ENCODE peak calls at places on chromosome 1, in ten cellular contexts. L, E, N, A, X, I, Q, M, U and B are unnamed samples.

GRCh38 chr1:183273300-183273699 is 87.2 kb downstream of the LAMC2 start:
- DNase-seq in X (no peak), M (no peak), N (no peak), E (no peak), I (no peak), L (no peak), U (no peak), Q (no peak), A (no peak), B (no peak)

GRCh38 chr1:165169028-165169427 is 187.5 kb downstream of the LMX1A start:
- DNase-seq in N (no peak), M (no peak), I (no peak), A (no peak), L (no peak), E (no peak), X (no peak), U (no peak), Q (no peak), B (no peak)

GRCh38 chr1:9652379-9653194 is 1.1 kb downstream of the PIK3CD start:
- DNase-seq in I (no peak), U (peak), X (no peak), N (no peak), E (no peak), M (no peak), Q (peak), A (no peak), L (peak), B (no peak)

GRCh38 chr1:156476501-156477298 is 23.9 kb downstream of the MEF2D start:
- DNase-seq in I (peak), E (no peak), N (no peak), M (peak), L (no peak), Q (peak), X (peak), U (no peak), A (no peak), B (peak)

GRCh38 chr1:39886757-39887231 is 3.5 kb upstream of the TRIT1 start:
- DNase-seq in N (no peak), Q (no peak), M (no peak), E (no peak), A (no peak), U (no peak), L (no peak), X (no peak), I (no peak), B (no peak)

GRCh38 chr1:176670853-176671252 is 207.9 kb downstream of the PAPPA2 start:
- DNase-seq in I (no peak), A (no peak), E (no peak), Q (no peak), X (no peak), U (no peak), L (no peak), N (no peak), M (no peak), B (no peak)

GRCh38 chr1:66210653-66211052 is 323.3 kb upstream of the SGIP1 start:
- DNase-seq in I (no peak), X (no peak), E (no peak), L (no peak), N (no peak), Q (no peak), U (no peak), A (no peak), M (no peak), B (no peak)

GRCh38 chr1:116910379-116911165 is 856 bp downstream of the PTGFRN start:
- DNase-seq in Q (peak), E (no peak), M (peak), L (peak), A (peak), U (peak), I (peak), X (peak), N (peak), B (no peak)

GRCh38 chr1:92858564-92859399 is 26.9 kb downstream of the RPL5 start:
- DNase-seq in E (peak), X (peak), M (peak), Q (peak), N (peak), U (no peak), I (peak), L (no peak), A (peak), B (peak)

GRCh38 chr1:180231506-180232420 is 1.7 kb downstream of the LHX4 start:
- DNase-seq in Q (peak), E (peak), A (no peak), L (peak), M (peak), I (peak), X (no peak), U (no peak), N (no peak), B (peak)

GRCh38 chr1:156806512-156807440 is 9.9 kb downstream of the SH2D2A start:
- DNase-seq in L (no peak), Q (no peak), M (peak), N (no peak), U (no peak), X (no peak), E (no peak), A (no peak), I (no peak), B (no peak)

GRCh38 chr1:157960773-157961172 is 32.7 kb upstream of the KIRREL1 start:
- DNase-seq in Q (no peak), X (no peak), I (no peak), A (no peak), L (no peak), U (no peak), E (no peak), M (no peak), N (no peak), B (no peak)

GRCh38 chr1:181655756-181656155 is 172.4 kb downstream of the CACNA1E start:
- DNase-seq in I (no peak), L (no peak), X (no peak), U (no peak), N (no peak), A (no peak), M (no peak), Q (no peak), E (no peak), B (no peak)

GRCh38 chr1:233647083-233647482 is 33.2 kb downstream of the KCNK1 start:
- DNase-seq in N (no peak), I (no peak), M (no peak), Q (no peak), A (no peak), E (no peak), X (no peak), L (no peak), U (no peak), B (no peak)

GRCh38 chr1:154819628-154820590 is 50.2 kb downstream of the KCNN3 start:
- DNase-seq in E (peak), I (no peak), L (no peak), X (no peak), N (no peak), Q (peak), U (no peak), M (no peak), A (no peak), B (peak)

GRCh38 chr1:230610589-230610988 is 31.7 kb upstream of the COG2 start:
- DNase-seq in A (no peak), L (no peak), X (no peak), N (no peak), M (no peak), E (no peak), Q (no peak), I (no peak), U (no peak), B (no peak)

GRCh38 chr1:33393991-33394390 is 36.9 kb downstream of the PHC2 start:
- DNase-seq in E (no peak), X (no peak), U (no peak), L (no peak), N (no peak), I (no peak), Q (no peak), M (no peak), A (no peak), B (no peak)

GRCh38 chr1:200301152-200301551 is 108.7 kb downstream of the ZNF281 start:
- DNase-seq in M (no peak), A (no peak), E (no peak), I (no peak), L (no peak), X (no peak), N (no peak), Q (no peak), U (no peak), B (no peak)

GRCh38 chr1:200299571-200299970 is 110.3 kb downstream of the ZNF281 start:
- DNase-seq in X (no peak), N (no peak), L (no peak), A (no peak), M (no peak), I (no peak), E (no peak), Q (no peak), U (no peak), B (no peak)

GRCh38 chr1:200302893-200303250 is 107.0 kb downstream of the ZNF281 start:
- DNase-seq in Q (no peak), I (no peak), M (peak), L (peak), N (no peak), X (no peak), A (no peak), U (peak), E (no peak), B (no peak)

GRCh38 chr1:200304146-200304545 is 105.7 kb downstream of the ZNF281 start:
- DNase-seq in M (no peak), I (no peak), X (no peak), L (no peak), Q (no peak), N (no peak), A (no peak), U (no peak), E (no peak), B (no peak)

GRCh38 chr1:200302192-200302892 is 107.5 kb downstream of the ZNF281 start:
- DNase-seq in X (no peak), Q (no peak), A (no peak), M (peak), U (peak), E (no peak), L (peak), I (no peak), N (peak), B (peak)
- TF ChIP-seq POLR2A in X (no peak), Q (no peak), A (no peak), M (no peak), U (no peak), E (no peak), L (no peak), I (no peak), N (no peak), B (no peak)

GRCh38 chr1:241817956-241818612 is 29.9 kb upstream of the EXO1 start:
- DNase-seq in Q (no peak), E (no peak), M (no peak), L (no peak), A (no peak), I (no peak), X (no peak), U (no peak), N (no peak), B (no peak)
- TF ChIP-seq POLR2A in Q (no peak), E (no peak), M (no peak), L (no peak), A (no peak), I (no peak), X (no peak), U (no peak), N (no peak), B (no peak)

DNA sequence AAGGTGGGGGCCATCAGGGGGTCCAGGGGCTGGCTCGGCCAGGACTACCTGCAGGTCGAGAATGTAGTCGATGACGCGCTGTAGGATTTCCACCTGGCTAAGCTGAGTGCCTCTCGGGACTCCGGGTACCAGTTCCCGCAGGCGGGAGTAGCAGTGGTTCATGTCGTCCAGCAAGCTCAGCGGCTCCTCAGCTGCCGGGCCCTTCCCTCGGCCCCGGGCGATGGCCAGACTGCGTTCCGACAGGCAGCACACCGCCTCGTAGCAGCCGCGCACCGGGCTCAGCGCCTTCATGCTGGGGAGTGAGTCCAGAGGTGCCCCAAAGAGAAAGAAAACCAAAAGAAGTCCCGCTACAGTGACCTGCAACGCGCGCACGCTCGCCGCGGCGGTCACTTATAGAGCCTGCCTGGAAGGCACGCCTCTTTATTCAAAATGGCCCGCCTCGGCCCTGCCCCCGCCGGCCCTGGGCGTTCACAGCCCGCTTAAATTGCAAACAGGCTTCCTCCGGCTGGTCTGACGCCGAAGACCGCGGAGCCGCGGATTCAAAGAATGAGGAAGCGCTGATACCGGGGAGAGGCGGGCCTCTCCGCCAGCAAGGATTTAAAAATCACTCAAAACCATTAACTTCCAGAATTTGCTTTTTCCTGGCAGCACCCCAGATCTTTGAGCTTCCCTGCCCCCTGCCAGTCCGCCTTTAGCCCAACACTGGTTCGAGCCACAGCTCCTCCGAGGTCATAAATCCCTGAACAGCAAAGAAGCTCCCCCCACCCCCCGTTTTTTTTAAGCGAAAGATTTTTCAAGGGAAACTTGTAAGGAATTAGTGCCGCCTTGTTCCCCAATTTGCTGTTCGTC is at the start of gene ID3:
- DNase-seq in X (peak), M (peak), Q (peak), E (peak), L (peak), N (peak), I (peak), A (peak), U (peak), B (no peak)
- TF ChIP-seq POLR2A in X (peak), M (peak), Q (peak), E (peak), L (peak), N (peak), I (peak), A (peak), U (peak), B (peak)

GRCh38 chr1:169103443-169103842 is 3.0 kb upstream of the ATP1B1 start:
- DNase-seq in N (no peak), M (no peak), I (no peak), L (peak), Q (no peak), E (no peak), U (no peak), X (no peak), A (no peak), B (no peak)
- TF ChIP-seq POLR2A in N (no peak), M (no peak), I (no peak), L (no peak), Q (no peak), E (no peak), U (no peak), X (no peak), A (no peak), B (no peak)

DNA sequence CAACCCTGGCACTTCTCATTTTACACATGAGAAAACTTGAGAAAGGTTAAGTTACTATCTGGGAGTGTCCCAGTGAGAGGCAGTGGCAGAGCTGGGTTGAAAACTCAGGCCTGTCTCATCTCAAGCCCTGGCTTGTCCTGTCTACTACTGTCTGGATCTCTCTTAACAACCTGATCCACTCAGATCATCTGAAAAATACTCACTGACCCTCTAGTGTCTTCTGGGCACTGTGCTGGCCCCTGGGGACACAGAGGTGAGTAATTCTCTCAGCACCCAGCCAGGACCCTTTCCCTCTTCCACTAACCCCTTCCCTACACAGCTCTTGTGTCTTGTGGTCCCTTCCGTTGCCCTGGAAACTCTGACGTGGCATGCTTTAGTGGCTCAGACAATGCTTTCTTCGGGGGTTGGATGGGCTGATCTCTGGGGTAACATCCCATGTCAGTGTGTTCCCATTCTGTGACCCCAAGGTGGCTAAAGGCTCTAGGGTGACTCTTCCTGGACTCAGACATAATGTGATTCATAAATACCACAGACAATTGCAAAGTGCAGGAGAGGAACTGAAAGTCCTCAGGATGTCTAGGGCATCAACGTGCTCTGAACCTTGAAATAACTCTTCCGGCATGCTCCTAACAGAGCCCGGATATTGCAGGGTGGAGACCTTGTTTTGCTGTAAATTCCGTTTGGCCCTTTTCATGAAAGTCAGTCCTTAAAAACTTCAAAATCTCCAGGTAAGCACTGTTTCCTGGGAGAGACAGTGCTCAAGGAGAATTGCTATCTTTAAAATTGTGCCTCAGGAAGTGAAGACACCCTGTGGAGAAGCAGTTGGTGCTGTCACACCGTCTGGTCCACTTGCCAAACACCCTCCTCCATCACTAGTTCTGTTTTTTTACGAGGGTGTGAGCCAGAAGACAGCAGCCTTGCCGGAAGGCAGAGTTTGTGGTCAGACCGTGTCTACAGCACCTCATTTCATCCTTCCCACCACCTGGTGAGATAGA is 4.0 kb downstream of the SHISAL2A start:
- DNase-seq in L (no peak), N (no peak), M (no peak), I (no peak), Q (no peak), A (peak), E (no peak), X (no peak), U (no peak), B (peak)
- TF ChIP-seq POLR2A in L (no peak), N (no peak), M (no peak), I (no peak), Q (no peak), A (no peak), E (no peak), X (no peak), U (no peak), B (no peak)